ENCODE peak calls at places on chromosomes 4 and X, in seven cellular contexts. One of them, this sample, is unnamed.

GRCh38 chrX:1190596-1191145 is 21.8 kb downstream of the CRLF2 start:
- DNase-seq in GM12878: no peak
- DNase-seq in HCT116: no peak
- DNase-seq in HepG2: no peak
- DNase-seq in K562: no peak
- DNase-seq in SK-N-SH: no peak
- DNase-seq in H1: peak; percentile 28
- DNase-seq in this sample: no peak

GRCh38 chr4:108979754-108980153 is 216.9 kb upstream of the ETNPPL start:
- DNase-seq in HepG2: no peak
- DNase-seq in H1: no peak
- DNase-seq in GM12878: no peak
- DNase-seq in K562: no peak
- DNase-seq in HCT116: no peak
- DNase-seq in SK-N-SH: no peak
- DNase-seq in this sample: no peak

GRCh38 chr4:125551451-125551850 is 236.7 kb downstream of the FAT4 start:
- DNase-seq in HCT116: no peak
- DNase-seq in GM12878: no peak
- DNase-seq in SK-N-SH: no peak
- DNase-seq in K562: no peak
- DNase-seq in H1: no peak
- DNase-seq in HepG2: no peak
- DNase-seq in this sample: no peak

GRCh38 chr4:56330691-56331090 is 56.6 kb downstream of the AASDH start:
- DNase-seq in SK-N-SH: no peak
- DNase-seq in GM12878: no peak
- DNase-seq in HepG2: no peak
- DNase-seq in K562: no peak
- DNase-seq in H1: no peak
- DNase-seq in HCT116: no peak
- DNase-seq in this sample: no peak

GRCh38 chr4:44638091-44638490 is 13.3 kb downstream of the YIPF7 start:
- DNase-seq in HepG2: no peak
- DNase-seq in K562: no peak
- DNase-seq in GM12878: no peak
- DNase-seq in SK-N-SH: no peak
- DNase-seq in H1: no peak
- DNase-seq in HCT116: no peak
- DNase-seq in this sample: no peak

GRCh38 chrX:135595543-135595942 is 75.1 kb downstream of the INTS6L start:
- DNase-seq in HepG2: no peak
- DNase-seq in HCT116: no peak
- DNase-seq in SK-N-SH: no peak
- DNase-seq in GM12878: no peak
- DNase-seq in K562: no peak
- DNase-seq in H1: no peak
- DNase-seq in this sample: no peak

GRCh38 chr4:14092741-14093140 is 465.2 kb upstream of the BOD1L1 start:
- DNase-seq in SK-N-SH: no peak
- DNase-seq in H1: no peak
- DNase-seq in K562: no peak
- DNase-seq in HepG2: no peak
- DNase-seq in HCT116: no peak
- DNase-seq in GM12878: no peak
- DNase-seq in this sample: no peak

GRCh38 chrX:140022482-140022881 is 57.2 kb upstream of the CXorf66 start:
- DNase-seq in HepG2: no peak
- DNase-seq in H1: no peak
- DNase-seq in K562: no peak
- DNase-seq in SK-N-SH: no peak
- DNase-seq in HCT116: no peak
- DNase-seq in GM12878: no peak
- DNase-seq in this sample: no peak

GRCh38 chrX:7110821-7111276 is 36.7 kb upstream of the STS start:
- DNase-seq in SK-N-SH: no peak
- DNase-seq in K562: no peak
- DNase-seq in HCT116: no peak
- DNase-seq in HepG2: no peak
- DNase-seq in GM12878: peak; percentile 73
- DNase-seq in H1: no peak
- DNase-seq in this sample: no peak

GRCh38 chr4:118989098-118990080 is 100.7 kb downstream of the SYNPO2 start:
- DNase-seq in HCT116: no peak
- DNase-seq in SK-N-SH: no peak
- DNase-seq in H1: no peak
- DNase-seq in HepG2: no peak
- DNase-seq in GM12878: no peak
- DNase-seq in K562: no peak
- DNase-seq in this sample: peak; percentile 89

GRCh38 chr4:26362745-26363439 is 42.1 kb downstream of the RBPJ start:
- DNase-seq in SK-N-SH: no peak
- DNase-seq in GM12878: no peak
- DNase-seq in HepG2: no peak
- DNase-seq in K562: no peak
- DNase-seq in H1: no peak
- DNase-seq in HCT116: no peak
- DNase-seq in this sample: no peak

GRCh38 chrX:150366951-150367545 is 3.9 kb downstream of the MAMLD1 start:
- DNase-seq in K562: no peak
- DNase-seq in GM12878: no peak
- DNase-seq in HCT116: no peak
- DNase-seq in HepG2: no peak
- DNase-seq in H1: no peak
- DNase-seq in SK-N-SH: no peak
- DNase-seq in this sample: no peak

GRCh38 chr4:54487491-54487890 is 170.3 kb upstream of the KIT start:
- DNase-seq in SK-N-SH: no peak
- DNase-seq in GM12878: no peak
- DNase-seq in H1: no peak
- DNase-seq in K562: no peak
- DNase-seq in HepG2: no peak
- DNase-seq in HCT116: no peak
- DNase-seq in this sample: no peak

GRCh38 chrX:119398974-119399771 is at the start of gene SLC25A43:
- DNase-seq in HCT116: no peak
- DNase-seq in HepG2: no peak
- DNase-seq in GM12878: no peak
- DNase-seq in K562: peak; percentile 77
- DNase-seq in SK-N-SH: peak; percentile 69
- DNase-seq in H1: peak; percentile 57
- DNase-seq in this sample: peak; percentile 31

GRCh38 chrX:11105080-11105479 is 6.1 kb upstream of the HCCS start:
- DNase-seq in H1: no peak
- DNase-seq in HepG2: no peak
- DNase-seq in SK-N-SH: no peak
- DNase-seq in HCT116: no peak
- DNase-seq in K562: peak; percentile 14
- DNase-seq in GM12878: no peak
- DNase-seq in this sample: no peak

GRCh38 chr4:138400528-138400927 is 158.4 kb upstream of the SLC7A11 start:
- DNase-seq in GM12878: no peak
- DNase-seq in HepG2: no peak
- DNase-seq in HCT116: no peak
- DNase-seq in SK-N-SH: no peak
- DNase-seq in K562: no peak
- DNase-seq in H1: no peak
- DNase-seq in this sample: no peak

GRCh38 chrX:130878350-130879341 is 24.4 kb downstream of the ENOX2 start:
- DNase-seq in GM12878: no peak
- DNase-seq in SK-N-SH: no peak
- DNase-seq in HepG2: no peak
- DNase-seq in K562: no peak
- DNase-seq in H1: no peak
- DNase-seq in HCT116: peak; percentile 23
- DNase-seq in this sample: no peak

GRCh38 chr4:100049872-100050271 is 99.8 kb upstream of the H2AZ1 start:
- DNase-seq in HCT116: no peak
- DNase-seq in HepG2: no peak
- DNase-seq in SK-N-SH: no peak
- DNase-seq in H1: no peak
- DNase-seq in K562: no peak
- DNase-seq in GM12878: no peak
- DNase-seq in this sample: no peak

GRCh38 chrX:152907084-152907651 is 9.3 kb downstream of the ZNF185 start:
- DNase-seq in K562: peak; percentile 41
- DNase-seq in HepG2: no peak
- DNase-seq in H1: no peak
- DNase-seq in GM12878: no peak
- DNase-seq in SK-N-SH: peak; percentile 81
- DNase-seq in HCT116: no peak
- DNase-seq in this sample: no peak

GRCh38 chr4:24104173-24104572 is 214.3 kb upstream of the PPARGC1A start:
- DNase-seq in HepG2: no peak
- DNase-seq in GM12878: no peak
- DNase-seq in H1: no peak
- DNase-seq in HCT116: no peak
- DNase-seq in SK-N-SH: no peak
- DNase-seq in K562: no peak
- DNase-seq in this sample: no peak

DNA sequence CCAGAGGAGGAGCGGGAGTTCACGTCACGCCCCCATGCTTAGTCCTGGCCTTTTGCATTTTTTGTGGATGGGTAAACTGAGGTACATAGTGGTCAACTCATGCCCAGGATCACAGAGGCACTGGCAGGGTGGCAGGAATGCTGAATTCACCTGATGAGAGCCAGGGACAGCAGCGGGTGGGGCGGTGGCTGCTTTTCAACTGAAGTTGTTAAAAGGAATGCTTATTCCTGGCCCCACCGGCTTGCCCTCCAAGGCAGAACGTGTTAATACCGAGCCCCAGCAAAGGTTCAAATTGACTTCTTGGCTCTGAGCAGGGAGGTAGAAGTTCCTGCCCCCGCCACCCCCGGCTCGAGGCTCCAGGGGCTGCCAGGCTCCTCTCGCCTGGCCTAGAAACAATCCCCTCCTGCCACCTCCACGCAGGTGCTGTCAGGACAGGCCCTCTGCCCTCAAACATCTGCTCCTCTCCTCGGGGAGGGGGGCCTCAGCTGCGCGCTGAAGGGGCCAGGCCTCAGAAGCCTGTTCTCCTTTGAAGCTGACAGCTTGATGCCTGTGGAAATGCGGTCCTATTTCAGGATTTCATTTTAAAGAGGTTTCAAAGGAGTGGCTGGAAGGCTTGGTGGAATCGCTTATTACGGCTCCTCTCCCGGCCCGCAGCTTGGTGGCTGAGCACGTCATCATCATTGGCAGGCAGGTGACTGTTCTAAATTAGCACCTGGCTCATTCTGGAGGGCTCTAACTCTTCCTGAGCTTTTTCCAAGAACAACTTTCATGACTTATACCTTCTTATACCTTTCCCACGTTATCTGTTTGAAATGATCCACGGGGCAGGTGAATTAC is 93.0 kb downstream of the PHKA2 start:
- DNase-seq in HCT116: no peak
- DNase-seq in K562: no peak
- DNase-seq in GM12878: no peak
- DNase-seq in HepG2: no peak
- DNase-seq in H1: no peak
- DNase-seq in SK-N-SH: no peak
- DNase-seq in this sample: no peak
- TF ChIP-seq JUND in HCT116: no peak
- TF ChIP-seq JUND in K562: no peak
- TF ChIP-seq JUND in GM12878: no peak
- TF ChIP-seq JUND in HepG2: no peak
- TF ChIP-seq JUND in H1: no peak
- TF ChIP-seq JUND in SK-N-SH: no peak
- TF ChIP-seq JUND in this sample: no peak

DNA sequence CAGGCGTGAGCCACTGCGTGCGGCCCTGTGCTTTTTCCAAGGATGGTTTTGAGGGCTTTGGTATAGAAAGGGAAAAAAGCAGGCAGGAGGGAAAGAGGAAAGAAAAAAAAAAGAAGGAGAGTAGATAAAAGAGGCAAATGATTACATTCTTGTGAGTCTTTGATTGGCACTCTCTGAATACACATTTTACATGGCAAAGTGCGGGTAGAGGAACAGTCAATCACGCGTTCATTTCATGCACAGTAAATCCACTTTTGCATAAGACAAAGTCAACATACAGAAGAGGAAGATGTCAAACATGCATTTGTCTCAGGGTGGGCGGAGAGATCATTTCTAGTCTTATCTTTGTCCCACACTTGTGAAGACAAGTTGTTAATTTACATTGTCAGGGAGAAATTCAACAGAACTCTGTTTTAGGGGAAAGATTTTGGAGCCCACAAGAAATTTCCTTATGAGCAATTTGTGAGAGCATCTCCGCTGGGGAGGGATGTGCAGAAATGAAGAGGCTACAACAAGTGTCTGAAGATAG is 183.2 kb downstream of the DHRSX start:
- DNase-seq in GM12878: no peak
- DNase-seq in K562: peak; percentile 51
- DNase-seq in HepG2: no peak
- DNase-seq in SK-N-SH: no peak
- DNase-seq in HCT116: no peak
- DNase-seq in H1: no peak
- DNase-seq in this sample: no peak
- TF ChIP-seq JUND in GM12878: no peak
- TF ChIP-seq JUND in K562: peak; percentile 28
- TF ChIP-seq JUND in HepG2: no peak
- TF ChIP-seq JUND in SK-N-SH: no peak
- TF ChIP-seq JUND in HCT116: no peak
- TF ChIP-seq JUND in H1: no peak
- TF ChIP-seq JUND in this sample: no peak

GRCh38 chr4:140238353-140239041 is 84.5 kb upstream of the MAML3 start:
- DNase-seq in GM12878: no peak
- DNase-seq in HCT116: no peak
- DNase-seq in SK-N-SH: peak; percentile 82
- DNase-seq in H1: peak; percentile 63
- DNase-seq in HepG2: no peak
- DNase-seq in K562: no peak
- DNase-seq in this sample: peak; percentile 86
- TF ChIP-seq JUND in GM12878: no peak
- TF ChIP-seq JUND in HCT116: no peak
- TF ChIP-seq JUND in SK-N-SH: no peak
- TF ChIP-seq JUND in H1: no peak
- TF ChIP-seq JUND in HepG2: no peak
- TF ChIP-seq JUND in K562: no peak
- TF ChIP-seq JUND in this sample: no peak

DNA sequence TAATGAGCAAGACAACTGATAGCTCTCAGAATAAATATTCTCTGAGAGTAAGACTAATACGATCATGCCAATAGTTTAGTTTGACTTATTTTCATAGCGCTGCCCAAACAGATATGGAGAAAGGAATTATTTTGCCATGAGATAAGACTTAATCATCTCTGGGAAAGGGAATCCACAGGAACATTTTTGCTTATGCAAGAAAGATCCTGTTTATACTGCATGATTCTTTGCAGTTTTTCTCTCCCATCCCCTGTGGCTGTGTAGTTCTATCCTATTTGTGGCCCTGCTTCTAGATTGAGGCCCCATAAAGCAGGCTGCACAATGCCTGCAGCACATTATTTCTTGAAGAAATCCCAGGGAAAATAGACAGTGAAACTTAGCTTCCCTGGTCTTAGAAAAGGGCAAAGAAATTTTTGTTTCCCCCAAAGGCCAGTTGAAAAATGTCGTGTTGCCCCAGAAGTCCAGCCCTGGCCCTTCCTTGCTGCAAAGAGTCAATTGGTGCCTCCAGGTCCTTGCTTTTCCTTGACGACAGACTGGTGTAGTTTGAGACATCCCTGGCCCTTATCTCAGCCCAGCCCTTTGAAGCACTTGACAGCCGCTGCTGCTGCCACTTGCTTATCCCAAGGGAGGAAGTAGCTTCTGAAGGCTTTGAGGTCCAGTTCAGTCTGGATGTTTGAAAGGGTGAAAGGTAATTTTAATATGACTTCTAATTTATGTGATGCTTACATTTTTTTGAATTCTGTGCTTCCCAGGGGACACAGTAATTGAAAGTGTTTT is 45.0 kb upstream of the SH3RF1 start:
- DNase-seq in SK-N-SH: no peak
- DNase-seq in H1: no peak
- DNase-seq in K562: no peak
- DNase-seq in HepG2: no peak
- DNase-seq in HCT116: no peak
- DNase-seq in GM12878: no peak
- DNase-seq in this sample: no peak
- TF ChIP-seq JUND in SK-N-SH: no peak
- TF ChIP-seq JUND in H1: no peak
- TF ChIP-seq JUND in K562: no peak
- TF ChIP-seq JUND in HepG2: no peak
- TF ChIP-seq JUND in HCT116: no peak
- TF ChIP-seq JUND in GM12878: no peak
- TF ChIP-seq JUND in this sample: no peak